ENCODE peak calls at places on chromosomes 4 and X, in six cellular contexts. X is AG09319, M is fibroblast of lung, F is tibial artery, O is BE2C, W is body of pancreas. L is an unnamed sample.

GRCh38 chr4:7291372-7292135 is 99.2 kb downstream of the SORCS2 start:
- DNase-seq in M (no peak), F (peak; percentile 35), X (peak; percentile 8), W (no peak), O (peak; percentile 53), L (no peak)

GRCh38 chr4:108620933-108621905 is 843 bp downstream of the RPL34 start:
- DNase-seq in W (no peak), M (no peak), F (no peak), O (no peak), X (no peak), L (no peak)

GRCh38 chr4:52577285-52577968 is 81.7 kb downstream of the USP46 start:
- DNase-seq in F (no peak), O (no peak), W (no peak), X (no peak), M (peak; percentile 53), L (no peak)

GRCh38 chr4:128649575-128650205 is 159.8 kb upstream of the JADE1 start:
- DNase-seq in M (peak; percentile 46), F (no peak), O (no peak), X (no peak), W (peak; percentile 30), L (peak; percentile 32)

GRCh38 chrX:109848451-109849050 is 115.5 kb upstream of the ACSL4 start:
- DNase-seq in F (no peak), O (peak; percentile 15), M (no peak), X (no peak), W (no peak), L (no peak)

GRCh38 chrX:4484266-4484665 is 770.8 kb upstream of the PRKX start:
- DNase-seq in X (no peak), F (no peak), W (no peak), O (no peak), M (no peak), L (no peak)

GRCh38 chrX:106933538-106933961 is 13.3 kb downstream of the CLDN2 start:
- DNase-seq in O (no peak), X (no peak), M (no peak), W (peak; percentile 63), F (peak; percentile 19), L (no peak)

GRCh38 chrX:65679071-65679540 is 11.7 kb downstream of the MSN start:
- DNase-seq in F (no peak), M (no peak), O (no peak), W (no peak), X (no peak), L (no peak)

GRCh38 chr4:150982557-150983233 is 32.4 kb downstream of the LRBA start:
- DNase-seq in M (no peak), X (no peak), W (no peak), O (no peak), F (no peak), L (no peak)

GRCh38 chr4:113878718-113879117 is 100.7 kb downstream of the ARSJ start:
- DNase-seq in F (no peak), X (no peak), W (no peak), M (peak; percentile 32), O (peak; percentile 49), L (peak; percentile 16)

GRCh38 chrX:38494239-38494823 is 67.0 kb upstream of the TSPAN7 start:
- DNase-seq in X (no peak), F (no peak), O (peak; percentile 85), W (no peak), M (no peak), L (no peak)

GRCh38 chrX:16472345-16472744 is 177.6 kb upstream of the S100G start:
- DNase-seq in X (no peak), M (no peak), W (no peak), F (no peak), O (no peak), L (no peak)

GRCh38 chr4:138222041-138222440 is 20.1 kb downstream of the SLC7A11 start:
- DNase-seq in O (no peak), F (no peak), M (peak; percentile 84), W (peak; percentile 45), X (peak; percentile 86), L (peak; percentile 70)

GRCh38 chrX:68433155-68433980 is at the start of gene OPHN1:
- DNase-seq in O (no peak), W (peak; percentile 79), F (peak; percentile 72), X (no peak), M (peak; percentile 77), L (no peak)

GRCh38 chrX:8731579-8732395 is at the start of gene ANOS1:
- DNase-seq in W (peak; percentile 45), X (no peak), O (peak; percentile 7), F (no peak), M (peak; percentile 11), L (no peak)

GRCh38 chr4:2962099-2962455 is 1.1 kb downstream of the NOP14 start:
- DNase-seq in M (no peak), F (no peak), W (no peak), X (no peak), O (no peak), L (no peak)

GRCh38 chrX:82196866-82197265 is 995.0 kb downstream of the SH3BGRL start:
- DNase-seq in W (no peak), O (no peak), X (no peak), M (no peak), F (no peak), L (no peak)

GRCh38 chrX:106894392-106894909 is 8.7 kb downstream of the RIPPLY1 start:
- DNase-seq in W (peak; percentile 73), O (peak; percentile 62), F (peak; percentile 33), X (peak; percentile 46), M (peak; percentile 77), L (peak; percentile 30)

GRCh38 chrX:100048156-100048555 is 361.9 kb downstream of the PCDH19 start:
- DNase-seq in O (no peak), X (no peak), F (no peak), W (no peak), M (no peak), L (no peak)

GRCh38 chrX:13764765-13765164 is 30.2 kb downstream of the OFD1 start:
- DNase-seq in O (peak; percentile 58), X (no peak), F (no peak), M (peak; percentile 23), W (peak; percentile 65), L (no peak)

GRCh38 chrX:130772313-130773140 is 130.5 kb downstream of the ENOX2 start:
- DNase-seq in F (no peak), M (peak; percentile 59), O (no peak), X (peak; percentile 1), W (no peak), L (peak; percentile 0)

GRCh38 chrX:9525511-9526248 is 60.8 kb downstream of the TBL1X start:
- DNase-seq in X (no peak), O (no peak), M (peak; percentile 22), F (no peak), W (no peak), L (no peak)

GRCh38 chr4:101262683-101263082 is 84.6 kb downstream of the PPP3CA start:
- DNase-seq in M (no peak), W (no peak), X (no peak), F (no peak), O (no peak), L (no peak)

GRCh38 chr4:83535520-83535944 is 376 bp upstream of the GPAT3 start:
- DNase-seq in O (peak; percentile 12), F (peak; percentile 28), M (peak; percentile 75), W (peak; percentile 48), X (peak; percentile 19), L (peak; percentile 65)

GRCh38 chr4:76090241-76090691 is 15.8 kb downstream of the ART3 start:
- DNase-seq in F (peak; percentile 64), M (peak; percentile 90), W (peak; percentile 17), X (peak; percentile 55), O (peak; percentile 25), L (peak; percentile 47)

GRCh38 chr4:76091052-76091451 is 16.5 kb downstream of the ART3 start:
- DNase-seq in X (no peak), W (no peak), F (no peak), O (no peak), M (no peak), L (no peak)

GRCh38 chr4:76095568-76095967 is 21.1 kb downstream of the ART3 start:
- DNase-seq in X (no peak), O (no peak), W (no peak), F (no peak), M (no peak), L (no peak)

GRCh38 chr4:76096076-76096475 is 21.6 kb downstream of the ART3 start:
- DNase-seq in O (no peak), F (no peak), W (no peak), M (no peak), X (no peak), L (no peak)
- TF ChIP-seq CTCF in O (no peak), F (no peak), W (no peak), M (no peak), X (no peak), L (no peak)

DNA sequence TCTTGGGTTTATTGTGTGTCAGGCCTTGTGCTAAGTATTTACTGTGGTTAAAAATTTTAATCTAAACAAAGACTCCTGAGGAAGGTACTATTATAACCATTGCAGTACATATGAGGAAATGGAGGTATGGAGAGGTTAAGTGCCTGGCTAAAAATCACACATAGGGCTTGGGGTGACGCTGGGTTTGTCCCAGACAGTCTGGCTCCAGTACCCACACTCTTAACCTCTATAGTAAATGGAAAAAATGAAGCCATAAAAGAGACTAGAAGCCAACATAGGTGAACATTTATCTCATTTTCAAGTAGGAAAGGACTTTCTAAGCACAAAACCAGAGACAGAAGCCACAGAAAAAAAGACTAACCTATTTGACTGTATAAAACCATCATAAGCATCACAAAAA is 1.9 kb downstream of the FOXP3 start:
- DNase-seq in O (no peak), F (no peak), X (no peak), M (no peak), W (no peak), L (no peak)
- TF ChIP-seq CTCF in O (no peak), F (no peak), X (no peak), M (no peak), W (no peak), L (no peak)

GRCh38 chr4:73761856-73762255 is 21.5 kb downstream of the CXCL8 start:
- DNase-seq in O (no peak), M (no peak), F (no peak), X (no peak), W (no peak), L (no peak)

GRCh38 chr4:73763877-73764276 is 23.5 kb downstream of the CXCL8 start:
- DNase-seq in F (no peak), O (no peak), M (no peak), X (no peak), W (no peak), L (no peak)

GRCh38 chr4:73754934-73755333 is 14.6 kb downstream of the CXCL8 start:
- DNase-seq in F (no peak), X (no peak), W (no peak), M (no peak), O (no peak), L (no peak)

GRCh38 chr4:73762409-73762808 is 22.0 kb downstream of the CXCL8 start:
- DNase-seq in F (no peak), X (no peak), M (no peak), O (no peak), W (no peak), L (no peak)

DNA sequence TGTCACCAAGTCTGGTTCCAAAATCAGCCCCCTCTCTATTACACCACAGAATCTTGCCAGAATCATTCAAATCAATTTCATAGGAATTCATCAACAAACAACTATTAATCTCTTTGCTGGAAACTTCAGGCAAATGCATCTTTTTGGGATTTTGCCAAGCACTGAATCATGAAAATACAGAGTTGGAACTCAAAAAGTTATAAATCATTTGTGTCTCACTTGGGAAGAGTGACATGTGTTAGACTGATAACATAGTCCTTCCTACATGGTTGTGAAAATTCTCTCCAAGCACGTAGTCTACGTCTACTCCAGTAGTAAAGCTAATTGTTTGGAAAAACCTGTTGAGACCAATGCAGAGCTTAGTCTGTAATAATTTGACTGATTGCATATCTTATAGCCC is 19.0 kb downstream of the CXCL8 start:
- DNase-seq in X (no peak), O (no peak), M (no peak), W (no peak), F (no peak), L (no peak)
- TF ChIP-seq CTCF in X (no peak), O (no peak), M (no peak), W (no peak), F (no peak), L (no peak)

GRCh38 chr4:169005453-169006099 is 4.5 kb downstream of the CBR4 start:
- DNase-seq in X (no peak), M (peak; percentile 51), F (no peak), W (no peak), O (no peak), L (no peak)
- TF ChIP-seq CTCF in X (peak; percentile 39), M (peak; percentile 44), F (no peak), W (peak; percentile 44), O (peak; percentile 50), L (peak; percentile 51)

L was measured in AG04450.